ENCODE peak calls at places on chromosomes 3 and 15, in nine cellular contexts. F is BJ; Z is endothelial cell; W is gastrocnemius medialis; L is B cell; H is activated T-cell treated with anti-CD3 and anti-CD28 coated beads, Interleukin-2, amount 50 U/mL, for 72 hours; N is upper lobe of right lung; I is neural crest cell; Y is brain pericyte. J is an unnamed sample.

GRCh38 chr3:16112910-16113504 is 61.5 kb upstream of the GALNT15 start:
- DNase-seq in N (no peak), F (no peak), Z (no peak), Y (no peak), L (no peak), W (no peak), H (no peak), I (no peak), J (no peak)

GRCh38 chr3:197424674-197425484 is 126.5 kb upstream of the DLG1 start:
- DNase-seq in I (no peak), N (peak; percentile 18), Z (no peak), Y (no peak), H (no peak), F (no peak), W (no peak), L (no peak), J (no peak)

GRCh38 chr15:92394327-92395175 is 870 bp downstream of the ST8SIA2 start:
- DNase-seq in N (no peak), Y (no peak), F (no peak), W (no peak), L (no peak), Z (peak; percentile 44), I (peak; percentile 74), H (no peak), J (no peak)

GRCh38 chr15:31272558-31273257 is 53.9 kb upstream of the KLF13 start:
- DNase-seq in L (peak; percentile 33), W (no peak), Y (no peak), H (no peak), Z (no peak), I (no peak), F (no peak), N (no peak), J (no peak)

GRCh38 chr3:149781216-149781615 is 11.1 kb downstream of the ANKUB1 start:
- DNase-seq in I (no peak), Z (no peak), H (no peak), N (no peak), F (no peak), L (peak; percentile 63), W (no peak), Y (no peak), J (no peak)

GRCh38 chr3:71102111-71103039 is 481.2 kb downstream of the FOXP1 start:
- DNase-seq in F (peak; percentile 96), H (no peak), Z (no peak), I (no peak), N (no peak), W (no peak), L (no peak), Y (peak; percentile 77), J (no peak)

GRCh38 chr3:119177321-119177720 is 3.9 kb downstream of the UPK1B start:
- DNase-seq in Y (no peak), L (no peak), Z (no peak), W (no peak), I (no peak), N (no peak), H (no peak), F (no peak), J (no peak)

GRCh38 chr3:72997421-72997961 is 880 bp downstream of the PPP4R2 start:
- DNase-seq in H (peak; percentile 39), Y (no peak), I (peak; percentile 18), N (no peak), Z (peak; percentile 17), W (no peak), L (no peak), F (no peak), J (peak; percentile 14)

GRCh38 chr3:148077318-148077923 is 620.3 kb upstream of the AGTR1 start:
- DNase-seq in W (no peak), L (no peak), H (no peak), Y (no peak), Z (no peak), I (no peak), F (no peak), N (no peak), J (no peak)

GRCh38 chr15:70088427-70088826 is 9.3 kb downstream of the TLE3 start:
- DNase-seq in I (no peak), N (no peak), W (no peak), F (no peak), L (no peak), Y (no peak), Z (no peak), H (no peak), J (no peak)

GRCh38 chr3:66473637-66474036 is 27.2 kb downstream of the LRIG1 start:
- DNase-seq in N (no peak), Z (no peak), L (no peak), W (no peak), F (peak; percentile 86), H (no peak), Y (no peak), I (no peak), J (no peak)

GRCh38 chr15:51846066-51846462 is 16.6 kb downstream of the TMOD3 start:
- DNase-seq in Y (no peak), I (no peak), F (no peak), L (no peak), W (no peak), H (no peak), Z (no peak), N (no peak), J (no peak)

GRCh38 chr3:113560845-113561623 is 28.7 kb downstream of the SIDT1 start:
- DNase-seq in H (no peak), F (no peak), I (no peak), Y (no peak), Z (no peak), W (no peak), L (no peak), N (no peak), J (no peak)

GRCh38 chr15:63407612-63408011 is 26.0 kb upstream of the CA12 start:
- DNase-seq in H (no peak), F (no peak), L (no peak), Y (no peak), Z (no peak), I (no peak), W (no peak), N (no peak), J (no peak)

GRCh38 chr15:92902723-92903587 is 2.8 kb downstream of the CHD2 start:
- DNase-seq in W (no peak), I (no peak), F (no peak), H (no peak), Y (no peak), L (no peak), N (no peak), Z (no peak), J (no peak)